ENCODE peak calls at places on chromosomes 4 and X, in four cellular contexts. S, X, W and A are unnamed samples.

GRCh38 chrX:138858438-138858837 is 146.9 kb upstream of the FGF13 start:
- DNase-seq in S (no peak), X (no peak), W (no peak), A (no peak)

GRCh38 chr4:75344915-75345314 is 169.3 kb downstream of the RCHY1 start:
- DNase-seq in S (no peak), X (no peak), W (no peak), A (no peak)

GRCh38 chr4:129394635-129395034 is 298.7 kb downstream of the C4orf33 start:
- DNase-seq in S (no peak), X (no peak), W (no peak), A (no peak)

GRCh38 chr4:148344382-148344781 is 97.8 kb downstream of the NR3C2 start:
- DNase-seq in S (no peak), X (no peak), W (no peak), A (no peak)

GRCh38 chrX:142819461-142819860 is 206.3 kb upstream of the SPANXN4 start:
- DNase-seq in S (no peak), X (no peak), W (no peak), A (no peak)

GRCh38 chr4:173448557-173448918 is 49.6 kb upstream of the SCRG1 start:
- DNase-seq in S (no peak), X (no peak), W (no peak), A (no peak)

GRCh38 chr4:177640864-177641263 is 198.6 kb upstream of the AGA start:
- DNase-seq in S (no peak), X (no peak), W (no peak), A (no peak)

GRCh38 chr4:186132577-186133277 is 28.2 kb downstream of the FAM149A start:
- DNase-seq in S (no peak), X (no peak), W (peak; percentile 66), A (no peak)

GRCh38 chrX:155747520-155747919 is 133.6 kb upstream of the VAMP7 start:
- DNase-seq in S (no peak), X (no peak), W (no peak), A (no peak)

GRCh38 chr4:139453041-139453370 is 915 bp upstream of the RAB33B start:
- DNase-seq in S (peak; percentile 52), X (no peak), W (no peak), A (peak; percentile 53)

GRCh38 chrX:30637874-30638793 is 15.1 kb upstream of the GK start:
- DNase-seq in S (no peak), X (no peak), W (no peak), A (no peak)

GRCh38 chr4:152556283-152556682 is 20.4 kb upstream of the FBXW7 start:
- DNase-seq in S (no peak), X (no peak), W (no peak), A (no peak)

GRCh38 chr4:121308828-121309227 is 72.0 kb downstream of the QRFPR start:
- DNase-seq in S (no peak), X (no peak), W (no peak), A (no peak)

GRCh38 chr4:150773729-150774449 is 191.9 kb downstream of the MAB21L2 start:
- DNase-seq in S (no peak), X (no peak), W (no peak), A (no peak)

GRCh38 chr4:8587469-8588195 is 4.9 kb upstream of the CPZ start:
- DNase-seq in S (no peak), X (no peak), W (no peak), A (no peak)

GRCh38 chr4:139144161-139144859 is 32.7 kb downstream of the ELF2 start:
- DNase-seq in S (no peak), X (no peak), W (no peak), A (no peak)

GRCh38 chr4:71732706-71733105 is 51.2 kb downstream of the GC start:
- DNase-seq in S (no peak), X (no peak), W (no peak), A (no peak)

GRCh38 chr4:97761760-97762512 is 381.3 kb downstream of the STPG2 start:
- DNase-seq in S (no peak), X (no peak), W (no peak), A (no peak)

GRCh38 chr4:146643812-146644401 is 5.2 kb downstream of the POU4F2 start:
- DNase-seq in S (no peak), X (no peak), W (no peak), A (no peak)

GRCh38 chr4:74114234-74114633 is 15.2 kb upstream of the CXCL2 start:
- DNase-seq in S (no peak), X (no peak), W (no peak), A (no peak)

GRCh38 chr4:162791321-162791720 is 375.4 kb downstream of the NAF1 start:
- DNase-seq in S (no peak), X (no peak), W (no peak), A (no peak)

GRCh38 chr4:115272585-115272984 is 159.2 kb upstream of the NDST4 start:
- DNase-seq in S (no peak), X (no peak), W (no peak), A (no peak)